ENCODE peak calls at places on chromosomes 1 and 21, in seven cellular contexts. P, Y, A, Z, O, T and C are unnamed samples.

GRCh38 chr1:116486424-116486823 is 84.4 kb downstream of the CD58 start:
- DNase-seq in T (no peak), Y (no peak), Z (no peak), O (no peak), A (no peak), P (peak), C (no peak)

GRCh38 chr21:21384977-21385376 is 386.8 kb downstream of the NCAM2 start:
- DNase-seq in T (no peak), Z (no peak), Y (no peak), P (no peak), A (no peak), O (no peak), C (no peak)

GRCh38 chr1:19400189-19400588 is 85.2 kb downstream of the CAPZB start:
- DNase-seq in A (no peak), Y (no peak), P (no peak), Z (no peak), T (peak), O (no peak), C (no peak)

GRCh38 chr21:36858320-36858957 is 108.0 kb downstream of the HLCS start:
- DNase-seq in T (no peak), O (no peak), A (no peak), Y (no peak), Z (no peak), P (peak), C (no peak)

GRCh38 chr1:245310605-245311531 is 156.1 kb downstream of the KIF26B start:
- DNase-seq in A (peak), O (no peak), Z (no peak), Y (no peak), P (no peak), T (no peak), C (no peak)

GRCh38 chr1:31785020-31785946 is 21.1 kb upstream of the ADGRB2 start:
- DNase-seq in T (no peak), P (no peak), A (no peak), O (no peak), Y (no peak), Z (no peak), C (no peak)

GRCh38 chr1:185044387-185044786 is 971 bp upstream of the RNF2 start:
- DNase-seq in O (no peak), P (no peak), T (no peak), Y (no peak), A (no peak), Z (no peak), C (no peak)

GRCh38 chr1:24502168-24503002 is at the start of gene RCAN3:
- DNase-seq in Y (peak), A (peak), P (peak), Z (peak), T (peak), O (peak), C (peak)

GRCh38 chr1:195580988-195581387 is 1027.3 kb downstream of the KCNT2 start:
- DNase-seq in T (no peak), A (no peak), O (no peak), P (no peak), Z (no peak), Y (no peak), C (no peak)

GRCh38 chr1:156618853-156619581 is at the start of gene HAPLN2:
- DNase-seq in T (no peak), A (peak), Z (no peak), Y (peak), O (no peak), P (no peak), C (no peak)

GRCh38 chr1:96374076-96374762 is 347.4 kb upstream of the PTBP2 start:
- DNase-seq in Z (no peak), T (no peak), P (peak), O (no peak), Y (no peak), A (no peak), C (no peak)

GRCh38 chr1:153344718-153345025 is 4.0 kb downstream of the PGLYRP4 start:
- DNase-seq in T (no peak), P (no peak), A (peak), Z (peak), Y (peak), O (no peak), C (no peak)

GRCh38 chr1:171506525-171507304 is 21.4 kb downstream of the PRRC2C start:
- DNase-seq in P (no peak), A (no peak), Z (no peak), T (no peak), O (peak), Y (no peak), C (no peak)

GRCh38 chr1:222167896-222168295 is 380.0 kb downstream of the HHIPL2 start:
- DNase-seq in O (no peak), A (no peak), Y (no peak), P (no peak), T (no peak), Z (no peak), C (no peak)

GRCh38 chr1:27658951-27659496 is 13.0 kb downstream of the IFI6 start:
- DNase-seq in P (peak), O (peak), T (no peak), A (peak), Y (no peak), Z (no peak), C (no peak)

GRCh38 chr1:48644950-48645605 is 131.6 kb downstream of the BEND5 start:
- DNase-seq in P (no peak), T (no peak), Z (no peak), O (no peak), Y (no peak), A (no peak), C (no peak)

GRCh38 chr1:227225715-227226346 is 92.5 kb downstream of the CDC42BPA start:
- DNase-seq in P (peak), Z (no peak), A (no peak), O (peak), Y (no peak), T (no peak), C (no peak)

GRCh38 chr1:35451125-35451528 is 106.1 kb downstream of the KIAA0319L start:
- DNase-seq in A (peak), Y (peak), P (peak), O (peak), Z (peak), T (peak), C (peak)

GRCh38 chr1:113761937-113762336 is 2.7 kb upstream of the PHTF1 start:
- DNase-seq in Y (no peak), P (no peak), Z (no peak), O (no peak), T (no peak), A (no peak), C (no peak)

GRCh38 chr1:214123061-214123784 is 135.4 kb downstream of the PROX1 start:
- DNase-seq in A (peak), P (peak), Z (peak), T (no peak), O (peak), Y (peak), C (no peak)

GRCh38 chr21:31158789-31159581 is 120.7 kb upstream of the KRTAP19-8 start:
- DNase-seq in T (no peak), Z (no peak), A (no peak), Y (no peak), P (no peak), O (no peak), C (no peak)

GRCh38 chr1:30562559-30562958 is 160.8 kb downstream of the MATN1 start:
- DNase-seq in Z (no peak), P (no peak), T (no peak), Y (no peak), A (no peak), O (no peak), C (no peak)

GRCh38 chr1:93324486-93325464 is 20.9 kb upstream of the DR1 start:
- DNase-seq in Y (no peak), Z (no peak), A (no peak), P (peak), T (no peak), O (peak), C (no peak)

GRCh38 chr1:243275316-243275715 is 19.5 kb downstream of the SDCCAG8 start:
- DNase-seq in O (no peak), A (no peak), T (no peak), P (no peak), Y (no peak), Z (no peak), C (no peak)

GRCh38 chr1:224582041-224582440 is 34.1 kb upstream of the CNIH3 start:
- DNase-seq in Z (no peak), Y (no peak), T (no peak), A (no peak), O (no peak), P (no peak), C (no peak)

GRCh38 chr1:72781038-72781437 is 498.7 kb upstream of the NEGR1 start:
- DNase-seq in P (no peak), T (no peak), O (no peak), A (no peak), Y (no peak), Z (no peak), C (no peak)

GRCh38 chr1:179124866-179125265 is 43.0 kb downstream of the TOR3A start:
- DNase-seq in A (no peak), T (no peak), Z (no peak), P (peak), Y (no peak), O (no peak), C (no peak)

GRCh38 chr1:248593226-248593625 is 4.3 kb downstream of the OR2T10 start:
- DNase-seq in O (no peak), Y (no peak), A (no peak), Z (no peak), P (no peak), T (no peak), C (no peak)

GRCh38 chr1:48493970-48494769 is 22.2 kb upstream of the SPATA6 start:
- DNase-seq in Y (no peak), P (peak), A (no peak), Z (no peak), T (no peak), O (peak), C (no peak)

GRCh38 chr1:198465201-198466144 is 75.0 kb downstream of the ATP6V1G3 start:
- DNase-seq in T (no peak), Z (no peak), P (peak), O (no peak), A (peak), Y (no peak), C (no peak)

GRCh38 chr1:98046031-98046641 is 125.3 kb upstream of the DPYD start:
- DNase-seq in Y (no peak), Z (no peak), P (no peak), A (no peak), O (no peak), T (no peak), C (no peak)

GRCh38 chr1:34083974-34084373 is 81.1 kb downstream of the CSMD2 start:
- DNase-seq in P (no peak), O (no peak), Y (no peak), T (no peak), Z (no peak), A (no peak), C (no peak)

GRCh38 chr1:2413495-2414296 is 1.3 kb upstream of the PEX10 start:
- DNase-seq in Z (no peak), O (no peak), A (no peak), Y (peak), P (no peak), T (no peak), C (no peak)

GRCh38 chr1:169207825-169208520 is 101.5 kb downstream of the ATP1B1 start:
- DNase-seq in P (no peak), Z (no peak), Y (no peak), T (no peak), O (no peak), A (no peak), C (no peak)

GRCh38 chr1:43345119-43345518 is 7.5 kb downstream of the MPL start:
- DNase-seq in Y (no peak), T (no peak), O (no peak), Z (no peak), P (no peak), A (no peak), C (no peak)
- TF ChIP-seq CTCF in Y (no peak), T (no peak), O (no peak), Z (no peak), P (no peak), A (no peak), C (no peak)

DNA sequence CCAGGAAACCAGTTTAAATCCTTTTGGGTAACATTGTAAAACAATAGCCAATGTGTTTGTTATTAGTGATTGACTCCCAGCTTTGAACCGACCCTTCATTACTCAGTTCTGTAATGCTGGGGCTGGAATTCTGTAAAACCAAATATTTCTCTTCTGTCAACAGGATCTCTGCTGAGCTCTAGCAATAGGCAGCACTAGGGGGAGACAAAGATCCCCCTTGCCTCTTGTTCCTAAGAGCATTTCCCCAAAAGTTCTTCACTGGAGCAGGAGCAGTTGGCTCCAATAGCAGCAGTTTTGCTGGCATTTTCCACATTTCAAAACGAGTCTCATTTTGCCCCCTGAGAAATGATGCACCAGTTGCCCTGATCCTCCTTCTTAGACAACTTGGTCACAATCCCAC is 1671.1 kb downstream of the MRPL39 start:
- DNase-seq in A (no peak), Y (no peak), T (no peak), P (no peak), O (no peak), Z (peak), C (no peak)
- TF ChIP-seq CTCF in A (peak), Y (no peak), T (no peak), P (no peak), O (peak), Z (peak), C (no peak)

GRCh38 chr1:17920881-17921635 is 165.9 kb downstream of the ACTL8 start:
- DNase-seq in O (no peak), Y (no peak), T (no peak), P (no peak), Z (no peak), A (no peak), C (no peak)

GRCh38 chr1:17923684-17924083 is 168.6 kb downstream of the ACTL8 start:
- DNase-seq in O (no peak), T (no peak), P (no peak), Y (no peak), A (no peak), Z (no peak), C (no peak)

GRCh38 chr1:17924578-17924977 is 169.4 kb downstream of the ACTL8 start:
- DNase-seq in T (no peak), P (no peak), Y (no peak), O (no peak), A (no peak), Z (no peak), C (no peak)

GRCh38 chr1:17925838-17926237 is 170.7 kb downstream of the ACTL8 start:
- DNase-seq in A (no peak), Z (no peak), P (no peak), T (no peak), O (no peak), Y (no peak), C (no peak)

DNA sequence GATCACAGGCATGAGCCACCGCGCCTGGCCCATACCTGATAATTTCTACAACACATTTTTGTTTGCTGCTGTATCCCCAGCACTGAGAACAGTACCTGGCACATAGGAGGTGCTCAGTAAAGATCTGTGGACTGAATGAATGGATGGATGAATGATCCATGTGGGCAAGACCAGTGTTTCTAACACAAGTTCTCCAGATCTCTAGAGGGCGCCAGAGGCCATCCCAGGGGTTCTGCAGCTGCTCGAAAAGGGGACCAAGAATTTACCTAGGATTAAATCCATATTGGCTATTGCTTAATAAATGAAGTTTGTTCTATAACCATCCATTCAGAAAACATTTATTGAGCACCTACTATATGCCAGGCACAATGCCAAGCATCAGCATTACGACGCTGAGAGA is 167.7 kb downstream of the ACTL8 start:
- DNase-seq in A (peak), O (no peak), Z (peak), P (peak), T (no peak), Y (peak), C (no peak)
- TF ChIP-seq CTCF in A (peak), O (peak), Z (peak), P (peak), T (no peak), Y (no peak), C (no peak)

GRCh38 chr1:89276690-89277089 is 4.0 kb upstream of the GBP5 start:
- DNase-seq in Y (no peak), P (no peak), Z (no peak), O (no peak), T (no peak), A (no peak), C (no peak)
- TF ChIP-seq CTCF in Y (no peak), P (peak), Z (no peak), O (no peak), T (no peak), A (peak), C (no peak)

GRCh38 chr1:39412892-39413291 is 78.5 kb upstream of the BMP8A start:
- DNase-seq in Y (no peak), P (no peak), O (no peak), Z (no peak), A (no peak), T (no peak), C (no peak)

GRCh38 chr1:39412079-39412478 is 79.4 kb upstream of the BMP8A start:
- DNase-seq in Z (no peak), T (no peak), O (no peak), P (no peak), A (no peak), Y (no peak), C (no peak)

GRCh38 chr1:39409055-39409816 is 82.2 kb upstream of the BMP8A start:
- DNase-seq in T (no peak), Z (peak), Y (peak), O (no peak), A (no peak), P (peak), C (no peak)

GRCh38 chr1:39411526-39411925 is 79.9 kb upstream of the BMP8A start:
- DNase-seq in A (no peak), P (peak), Y (no peak), Z (no peak), T (no peak), O (no peak), C (no peak)

GRCh38 chr1:39410915-39411436 is 80.5 kb upstream of the BMP8A start:
- DNase-seq in A (peak), P (peak), Z (peak), O (peak), T (no peak), Y (peak), C (peak)
- TF ChIP-seq CTCF in A (peak), P (peak), Z (peak), O (peak), T (peak), Y (peak), C (no peak)

DNA sequence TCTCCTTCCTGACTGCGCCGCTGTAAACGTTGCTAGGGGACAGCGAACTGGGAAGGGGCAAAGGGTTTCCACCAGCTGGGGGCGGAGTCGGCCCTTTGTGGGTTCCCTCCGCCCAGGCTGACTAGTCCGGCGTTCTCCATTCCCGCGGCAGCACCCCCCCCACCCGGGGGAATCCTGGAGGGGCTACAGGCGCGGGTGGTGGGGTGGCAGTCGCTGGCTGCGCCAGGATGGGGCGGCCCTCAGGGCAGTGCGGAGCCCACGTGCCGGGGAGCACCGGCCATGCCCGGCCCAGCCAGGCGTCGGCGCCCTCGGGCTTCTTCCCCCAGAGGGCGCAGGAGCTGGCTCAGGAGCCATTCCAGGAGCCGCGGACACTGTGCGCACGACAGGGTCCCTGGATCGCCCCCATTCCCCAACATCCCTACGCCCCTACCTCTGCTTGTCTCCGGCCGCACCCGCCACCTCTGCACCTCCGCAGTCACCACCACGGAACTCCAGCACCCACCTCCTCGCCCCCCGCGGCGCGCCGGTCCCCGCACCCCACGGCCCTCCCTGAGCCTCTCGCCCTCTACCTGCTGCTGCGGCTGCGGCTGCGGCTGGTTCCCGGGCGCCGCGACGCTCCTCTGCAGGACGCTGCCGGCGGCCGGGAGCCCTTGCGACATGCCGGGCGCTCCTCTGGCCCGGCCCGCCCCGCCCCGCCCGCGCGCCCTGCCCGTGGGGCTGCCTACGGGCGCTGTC is 369 bp downstream of the BATF3 start:
- DNase-seq in Z (peak), P (no peak), Y (peak), A (peak), T (peak), O (no peak), C (no peak)
- TF ChIP-seq CTCF in Z (peak), P (peak), Y (peak), A (peak), T (peak), O (peak), C (no peak)

GRCh38 chr21:46098303-46099141 is 610 bp downstream of the COL6A2 start:
- DNase-seq in Z (no peak), A (peak), T (peak), O (no peak), Y (peak), P (no peak), C (peak)

GRCh38 chr21:46096596-46096981 is 1.3 kb upstream of the COL6A2 start:
- DNase-seq in O (no peak), Z (peak), P (no peak), T (no peak), Y (peak), A (peak), C (peak)

GRCh38 chr21:46096997-46097825 is 701 bp upstream of the COL6A2 start:
- DNase-seq in A (peak), T (no peak), Z (no peak), Y (peak), P (no peak), O (no peak), C (peak)

GRCh38 chr21:46099476-46099875 is 1.6 kb downstream of the COL6A2 start:
- DNase-seq in T (peak), O (no peak), Y (peak), P (no peak), A (no peak), Z (peak), C (peak)

GRCh38 chr21:46097826-46098286 is at the start of gene COL6A2:
- DNase-seq in A (peak), O (no peak), T (peak), Z (peak), P (no peak), Y (peak), C (peak)
- TF ChIP-seq CTCF in A (no peak), O (no peak), T (peak), Z (peak), P (peak), Y (no peak), C (no peak)